ENCODE peak calls at places on chromosomes 1 and 21, in seven cellular contexts. One of them, this sample, is unnamed.

GRCh38 chr1:99919221-99919620 is 50.6 kb upstream of the SLC35A3 start:
- DNase-seq in T-helper 1 cell: no peak
- DNase-seq in IMR-90: no peak
- DNase-seq in GM13976: no peak
- DNase-seq in CD8-positive, alpha-beta T cell: no peak
- DNase-seq in mesothelial cell of epicardium: no peak
- DNase-seq in ecto neural progenitor cell: no peak
- DNase-seq in this sample: peak; percentile 12

GRCh38 chr1:46301406-46302090 is 1.9 kb downstream of the LRRC41 start:
- DNase-seq in GM13976: no peak
- DNase-seq in ecto neural progenitor cell: peak; percentile 81
- DNase-seq in CD8-positive, alpha-beta T cell: no peak
- DNase-seq in IMR-90: peak; percentile 37
- DNase-seq in T-helper 1 cell: no peak
- DNase-seq in mesothelial cell of epicardium: peak; percentile 29
- DNase-seq in this sample: peak; percentile 72

GRCh38 chr1:93623875-93624274 is 57.8 kb downstream of the BCAR3 start:
- DNase-seq in ecto neural progenitor cell: no peak
- DNase-seq in GM13976: no peak
- DNase-seq in mesothelial cell of epicardium: no peak
- DNase-seq in T-helper 1 cell: no peak
- DNase-seq in IMR-90: peak; percentile 77
- DNase-seq in CD8-positive, alpha-beta T cell: no peak
- DNase-seq in this sample: peak; percentile 87

GRCh38 chr1:53465023-53465957 is 6.1 kb downstream of the DMRTB1 start:
- DNase-seq in mesothelial cell of epicardium: no peak
- DNase-seq in T-helper 1 cell: no peak
- DNase-seq in ecto neural progenitor cell: no peak
- DNase-seq in GM13976: no peak
- DNase-seq in CD8-positive, alpha-beta T cell: no peak
- DNase-seq in IMR-90: no peak
- DNase-seq in this sample: no peak

GRCh38 chr1:17527036-17527914 is 12.2 kb upstream of the ARHGEF10L start:
- DNase-seq in CD8-positive, alpha-beta T cell: no peak
- DNase-seq in GM13976: no peak
- DNase-seq in IMR-90: peak; percentile 73
- DNase-seq in ecto neural progenitor cell: no peak
- DNase-seq in T-helper 1 cell: no peak
- DNase-seq in mesothelial cell of epicardium: no peak
- DNase-seq in this sample: no peak

GRCh38 chr21:44485254-44485793 is 30.0 kb downstream of the LRRC3 start:
- DNase-seq in IMR-90: peak; percentile 8
- DNase-seq in mesothelial cell of epicardium: peak; percentile 57
- DNase-seq in T-helper 1 cell: no peak
- DNase-seq in CD8-positive, alpha-beta T cell: peak; percentile 58
- DNase-seq in GM13976: no peak
- DNase-seq in ecto neural progenitor cell: peak; percentile 83
- DNase-seq in this sample: peak; percentile 48

GRCh38 chr1:46530791-46531409 is 20.5 kb downstream of the KNCN start:
- DNase-seq in mesothelial cell of epicardium: no peak
- DNase-seq in IMR-90: no peak
- DNase-seq in T-helper 1 cell: no peak
- DNase-seq in CD8-positive, alpha-beta T cell: no peak
- DNase-seq in GM13976: no peak
- DNase-seq in ecto neural progenitor cell: no peak
- DNase-seq in this sample: no peak

GRCh38 chr1:182795563-182796228 is 6.1 kb downstream of the NPL start:
- DNase-seq in IMR-90: no peak
- DNase-seq in GM13976: no peak
- DNase-seq in CD8-positive, alpha-beta T cell: no peak
- DNase-seq in ecto neural progenitor cell: no peak
- DNase-seq in T-helper 1 cell: no peak
- DNase-seq in mesothelial cell of epicardium: no peak
- DNase-seq in this sample: peak; percentile 6

GRCh38 chr1:11961230-11961629 is 19.0 kb upstream of the MFN2 start:
- DNase-seq in ecto neural progenitor cell: no peak
- DNase-seq in mesothelial cell of epicardium: no peak
- DNase-seq in T-helper 1 cell: no peak
- DNase-seq in IMR-90: no peak
- DNase-seq in GM13976: no peak
- DNase-seq in CD8-positive, alpha-beta T cell: no peak
- DNase-seq in this sample: peak; percentile 47

GRCh38 chr1:156599811-156600210 is 1.5 kb downstream of the GPATCH4 start:
- DNase-seq in IMR-90: no peak
- DNase-seq in T-helper 1 cell: no peak
- DNase-seq in mesothelial cell of epicardium: no peak
- DNase-seq in CD8-positive, alpha-beta T cell: no peak
- DNase-seq in GM13976: peak; percentile 48
- DNase-seq in ecto neural progenitor cell: no peak
- DNase-seq in this sample: peak; percentile 34

GRCh38 chr1:225651872-225652725 is 824 bp downstream of the ENAH start:
- DNase-seq in CD8-positive, alpha-beta T cell: no peak
- DNase-seq in IMR-90: no peak
- DNase-seq in GM13976: no peak
- DNase-seq in T-helper 1 cell: no peak
- DNase-seq in ecto neural progenitor cell: no peak
- DNase-seq in mesothelial cell of epicardium: no peak
- DNase-seq in this sample: peak; percentile 45

GRCh38 chr1:36178479-36179219 is 22.7 kb downstream of the MAP7D1 start:
- DNase-seq in mesothelial cell of epicardium: no peak
- DNase-seq in GM13976: no peak
- DNase-seq in T-helper 1 cell: no peak
- DNase-seq in IMR-90: no peak
- DNase-seq in CD8-positive, alpha-beta T cell: no peak
- DNase-seq in ecto neural progenitor cell: peak; percentile 89
- DNase-seq in this sample: no peak

GRCh38 chr1:114671011-114671938 is 1.4 kb upstream of the DENND2C start:
- DNase-seq in CD8-positive, alpha-beta T cell: no peak
- DNase-seq in IMR-90: peak; percentile 32
- DNase-seq in ecto neural progenitor cell: no peak
- DNase-seq in GM13976: peak; percentile 27
- DNase-seq in mesothelial cell of epicardium: no peak
- DNase-seq in T-helper 1 cell: no peak
- DNase-seq in this sample: peak; percentile 30

GRCh38 chr1:207863893-207864535 is 46.9 kb downstream of the CD34 start:
- DNase-seq in IMR-90: no peak
- DNase-seq in CD8-positive, alpha-beta T cell: peak; percentile 49
- DNase-seq in GM13976: peak; percentile 58
- DNase-seq in ecto neural progenitor cell: no peak
- DNase-seq in T-helper 1 cell: no peak
- DNase-seq in mesothelial cell of epicardium: no peak
- DNase-seq in this sample: no peak

GRCh38 chr1:209885403-209886218 is 52.4 kb upstream of the SYT14 start:
- DNase-seq in GM13976: no peak
- DNase-seq in IMR-90: no peak
- DNase-seq in ecto neural progenitor cell: no peak
- DNase-seq in mesothelial cell of epicardium: no peak
- DNase-seq in T-helper 1 cell: no peak
- DNase-seq in CD8-positive, alpha-beta T cell: no peak
- DNase-seq in this sample: no peak

GRCh38 chr1:54794401-54795099 is 6.6 kb downstream of the TTC22 start:
- DNase-seq in T-helper 1 cell: no peak
- DNase-seq in GM13976: no peak
- DNase-seq in mesothelial cell of epicardium: no peak
- DNase-seq in CD8-positive, alpha-beta T cell: no peak
- DNase-seq in ecto neural progenitor cell: no peak
- DNase-seq in IMR-90: peak; percentile 4
- DNase-seq in this sample: no peak

GRCh38 chr1:42529724-42530161 is 66.7 kb downstream of the CCDC30 start:
- DNase-seq in IMR-90: peak; percentile 72
- DNase-seq in T-helper 1 cell: no peak
- DNase-seq in GM13976: no peak
- DNase-seq in mesothelial cell of epicardium: no peak
- DNase-seq in CD8-positive, alpha-beta T cell: no peak
- DNase-seq in ecto neural progenitor cell: no peak
- DNase-seq in this sample: peak; percentile 88

GRCh38 chr1:172254521-172255222 is 165.8 kb upstream of the C1orf105 start:
- DNase-seq in T-helper 1 cell: no peak
- DNase-seq in CD8-positive, alpha-beta T cell: no peak
- DNase-seq in ecto neural progenitor cell: no peak
- DNase-seq in IMR-90: peak; percentile 92
- DNase-seq in mesothelial cell of epicardium: no peak
- DNase-seq in GM13976: no peak
- DNase-seq in this sample: peak; percentile 65

GRCh38 chr1:113388621-113389355 is 1.5 kb upstream of the MAGI3 start:
- DNase-seq in T-helper 1 cell: no peak
- DNase-seq in CD8-positive, alpha-beta T cell: no peak
- DNase-seq in GM13976: no peak
- DNase-seq in ecto neural progenitor cell: no peak
- DNase-seq in IMR-90: no peak
- DNase-seq in mesothelial cell of epicardium: no peak
- DNase-seq in this sample: peak; percentile 33

GRCh38 chr1:201640624-201641023 is 101.7 kb downstream of the NAV1 start:
- DNase-seq in IMR-90: peak; percentile 95
- DNase-seq in CD8-positive, alpha-beta T cell: no peak
- DNase-seq in ecto neural progenitor cell: no peak
- DNase-seq in mesothelial cell of epicardium: no peak
- DNase-seq in T-helper 1 cell: no peak
- DNase-seq in GM13976: no peak
- DNase-seq in this sample: peak; percentile 91

GRCh38 chr1:12383786-12384185 is 154.0 kb downstream of the VPS13D start:
- DNase-seq in CD8-positive, alpha-beta T cell: no peak
- DNase-seq in T-helper 1 cell: no peak
- DNase-seq in ecto neural progenitor cell: no peak
- DNase-seq in GM13976: no peak
- DNase-seq in IMR-90: peak; percentile 37
- DNase-seq in mesothelial cell of epicardium: no peak
- DNase-seq in this sample: peak; percentile 15

GRCh38 chr1:91065337-91065736 is 43.5 kb upstream of the ZNF644 start:
- DNase-seq in IMR-90: no peak
- DNase-seq in ecto neural progenitor cell: no peak
- DNase-seq in GM13976: no peak
- DNase-seq in mesothelial cell of epicardium: no peak
- DNase-seq in CD8-positive, alpha-beta T cell: no peak
- DNase-seq in T-helper 1 cell: no peak
- DNase-seq in this sample: no peak

GRCh38 chr1:80892452-80892995 is 908.2 kb upstream of the ADGRL2 start:
- DNase-seq in IMR-90: peak; percentile 4
- DNase-seq in GM13976: no peak
- DNase-seq in ecto neural progenitor cell: peak; percentile 47
- DNase-seq in CD8-positive, alpha-beta T cell: no peak
- DNase-seq in T-helper 1 cell: no peak
- DNase-seq in mesothelial cell of epicardium: no peak
- DNase-seq in this sample: peak; percentile 10

GRCh38 chr1:3237570-3237969 is 168.6 kb downstream of the PRDM16 start:
- DNase-seq in mesothelial cell of epicardium: no peak
- DNase-seq in ecto neural progenitor cell: no peak
- DNase-seq in CD8-positive, alpha-beta T cell: no peak
- DNase-seq in IMR-90: no peak
- DNase-seq in GM13976: no peak
- DNase-seq in T-helper 1 cell: no peak
- DNase-seq in this sample: no peak

GRCh38 chr1:204077979-204078696 is 5.2 kb downstream of the SOX13 start:
- DNase-seq in CD8-positive, alpha-beta T cell: no peak
- DNase-seq in GM13976: no peak
- DNase-seq in IMR-90: peak; percentile 9
- DNase-seq in ecto neural progenitor cell: peak; percentile 72
- DNase-seq in mesothelial cell of epicardium: no peak
- DNase-seq in T-helper 1 cell: no peak
- DNase-seq in this sample: no peak

GRCh38 chr21:16713331-16714114 is 799.3 kb upstream of the CXADR start:
- DNase-seq in T-helper 1 cell: no peak
- DNase-seq in CD8-positive, alpha-beta T cell: no peak
- DNase-seq in ecto neural progenitor cell: no peak
- DNase-seq in IMR-90: peak; percentile 13
- DNase-seq in mesothelial cell of epicardium: no peak
- DNase-seq in GM13976: no peak
- DNase-seq in this sample: peak; percentile 22

GRCh38 chr1:91070274-91070673 is 48.4 kb upstream of the ZNF644 start:
- DNase-seq in ecto neural progenitor cell: no peak
- DNase-seq in IMR-90: no peak
- DNase-seq in mesothelial cell of epicardium: no peak
- DNase-seq in CD8-positive, alpha-beta T cell: no peak
- DNase-seq in T-helper 1 cell: no peak
- DNase-seq in GM13976: no peak
- DNase-seq in this sample: no peak

GRCh38 chr1:188668083-188668482 is 1809.6 kb downstream of the BRINP3 start:
- DNase-seq in ecto neural progenitor cell: no peak
- DNase-seq in IMR-90: no peak
- DNase-seq in T-helper 1 cell: no peak
- DNase-seq in GM13976: no peak
- DNase-seq in mesothelial cell of epicardium: no peak
- DNase-seq in CD8-positive, alpha-beta T cell: no peak
- DNase-seq in this sample: no peak

GRCh38 chr1:172775598-172776570 is 117.0 kb downstream of the FASLG start:
- DNase-seq in T-helper 1 cell: no peak
- DNase-seq in IMR-90: peak; percentile 15
- DNase-seq in mesothelial cell of epicardium: no peak
- DNase-seq in GM13976: no peak
- DNase-seq in CD8-positive, alpha-beta T cell: no peak
- DNase-seq in ecto neural progenitor cell: no peak
- DNase-seq in this sample: no peak

GRCh38 chr1:39490596-39491145 is 765 bp upstream of the BMP8A start:
- DNase-seq in IMR-90: no peak
- DNase-seq in ecto neural progenitor cell: no peak
- DNase-seq in mesothelial cell of epicardium: no peak
- DNase-seq in T-helper 1 cell: peak; percentile 10
- DNase-seq in GM13976: peak; percentile 55
- DNase-seq in CD8-positive, alpha-beta T cell: no peak
- DNase-seq in this sample: no peak

GRCh38 chr1:51139474-51139873 is 37.4 kb downstream of the C1orf185 start:
- DNase-seq in GM13976: no peak
- DNase-seq in ecto neural progenitor cell: no peak
- DNase-seq in CD8-positive, alpha-beta T cell: no peak
- DNase-seq in IMR-90: no peak
- DNase-seq in T-helper 1 cell: no peak
- DNase-seq in mesothelial cell of epicardium: no peak
- DNase-seq in this sample: peak; percentile 4

GRCh38 chr1:200739499-200740290 is 1.0 kb downstream of the CAMSAP2 start:
- DNase-seq in T-helper 1 cell: peak; percentile 15
- DNase-seq in CD8-positive, alpha-beta T cell: no peak
- DNase-seq in ecto neural progenitor cell: no peak
- DNase-seq in GM13976: no peak
- DNase-seq in mesothelial cell of epicardium: no peak
- DNase-seq in IMR-90: no peak
- DNase-seq in this sample: no peak

GRCh38 chr1:108955881-108956280 is 7.4 kb downstream of the CLCC1 start:
- DNase-seq in mesothelial cell of epicardium: no peak
- DNase-seq in GM13976: no peak
- DNase-seq in IMR-90: no peak
- DNase-seq in T-helper 1 cell: no peak
- DNase-seq in CD8-positive, alpha-beta T cell: no peak
- DNase-seq in ecto neural progenitor cell: no peak
- DNase-seq in this sample: no peak

GRCh38 chr1:23745515-23745914 is 2.2 kb downstream of the ELOA start:
- DNase-seq in mesothelial cell of epicardium: no peak
- DNase-seq in CD8-positive, alpha-beta T cell: no peak
- DNase-seq in T-helper 1 cell: no peak
- DNase-seq in GM13976: peak; percentile 77
- DNase-seq in IMR-90: peak; percentile 62
- DNase-seq in ecto neural progenitor cell: no peak
- DNase-seq in this sample: peak; percentile 45

GRCh38 chr1:197144570-197145325 is 1.7 kb downstream of the ASPM start:
- DNase-seq in CD8-positive, alpha-beta T cell: no peak
- DNase-seq in GM13976: no peak
- DNase-seq in T-helper 1 cell: no peak
- DNase-seq in ecto neural progenitor cell: no peak
- DNase-seq in mesothelial cell of epicardium: no peak
- DNase-seq in IMR-90: peak; percentile 34
- DNase-seq in this sample: peak; percentile 63

GRCh38 chr1:30735668-30736498 is 12.5 kb upstream of the MATN1 start:
- DNase-seq in mesothelial cell of epicardium: no peak
- DNase-seq in CD8-positive, alpha-beta T cell: no peak
- DNase-seq in T-helper 1 cell: no peak
- DNase-seq in IMR-90: no peak
- DNase-seq in ecto neural progenitor cell: no peak
- DNase-seq in GM13976: no peak
- DNase-seq in this sample: no peak

This sample was measured in foreskin fibroblast.